ENCODE peak calls at places on chromosomes 5 and 9, in nine cellular contexts. E, M, B, N, C, U, H, L and Y are unnamed samples.

GRCh38 chr5:5026407-5026780 is 113.7 kb upstream of the ADAMTS16 start:
- DNase-seq in E (no peak), M (no peak), B (no peak), N (no peak), C (no peak), U (no peak), H (no peak), L (no peak), Y (no peak)

GRCh38 chr5:89267764-89268163 is 384.8 kb upstream of the MEF2C start:
- DNase-seq in E (no peak), M (no peak), B (no peak), N (no peak), C (no peak), U (no peak), H (no peak), L (no peak), Y (no peak)

GRCh38 chr9:83059417-83059816 is 3.5 kb downstream of the RASEF start:
- DNase-seq in E (no peak), M (no peak), B (no peak), N (no peak), C (no peak), U (no peak), H (no peak), L (no peak), Y (no peak)

GRCh38 chr5:179270581-179271300 is 74.5 kb downstream of the ADAMTS2 start:
- DNase-seq in E (peak; percentile 47), M (peak; percentile 68), B (no peak), N (no peak), C (peak; percentile 5), U (peak; percentile 78), H (no peak), L (no peak), Y (no peak)

GRCh38 chr5:1387059-1387755 is 42.3 kb upstream of the CLPTM1L start:
- DNase-seq in E (no peak), M (no peak), B (no peak), N (no peak), C (no peak), U (no peak), H (no peak), L (no peak), Y (no peak)

GRCh38 chr5:93299596-93300308 is 281.3 kb downstream of the NR2F1-AS1 start:
- DNase-seq in E (no peak), M (no peak), B (no peak), N (no peak), C (no peak), U (no peak), H (no peak), L (peak; percentile 95), Y (no peak)

GRCh38 chr9:69582544-69583297 is 89.5 kb downstream of the APBA1 start:
- DNase-seq in E (no peak), M (no peak), B (no peak), N (no peak), C (no peak), U (no peak), H (no peak), L (no peak), Y (no peak)

GRCh38 chr5:421287-421880 is 21.6 kb upstream of the EXOC3 start:
- DNase-seq in E (no peak), M (no peak), B (no peak), N (no peak), C (no peak), U (peak; percentile 77), H (no peak), L (no peak), Y (no peak)

GRCh38 chr5:73303139-73304079 is 130.4 kb downstream of the TMEM174 start:
- DNase-seq in E (no peak), M (no peak), B (no peak), N (no peak), C (no peak), U (no peak), H (no peak), L (no peak), Y (no peak)

GRCh38 chr5:757346-757930 is 27.1 kb downstream of the ZDHHC11B start:
- DNase-seq in E (no peak), M (no peak), B (no peak), N (no peak), C (no peak), U (peak; percentile 78), H (peak; percentile 51), L (no peak), Y (peak; percentile 4)

GRCh38 chr5:131825404-131826013 is 28.7 kb upstream of the FNIP1 start:
- DNase-seq in E (no peak), M (no peak), B (peak; percentile 16), N (no peak), C (no peak), U (no peak), H (peak; percentile 37), L (no peak), Y (no peak)

GRCh38 chr5:35777358-35778087 is 79.2 kb upstream of the IL7R start:
- DNase-seq in E (peak; percentile 83), M (peak; percentile 88), B (peak; percentile 67), N (peak; percentile 65), C (peak; percentile 41), U (peak; percentile 83), H (peak; percentile 38), L (peak; percentile 79), Y (peak; percentile 76)

GRCh38 chr9:135275926-135276289 is 188.4 kb downstream of the OLFM1 start:
- DNase-seq in E (no peak), M (no peak), B (no peak), N (no peak), C (no peak), U (no peak), H (no peak), L (no peak), Y (no peak)

GRCh38 chr5:142141463-142141862 is 32.9 kb downstream of the NDFIP1 start:
- DNase-seq in E (no peak), M (no peak), B (no peak), N (no peak), C (no peak), U (no peak), H (no peak), L (no peak), Y (no peak)
- TF ChIP-seq CTCF in E (peak; percentile 10), M (no peak), B (no peak), N (no peak), C (no peak), U (no peak), H (no peak), L (no peak), Y (peak; percentile 53)

GRCh38 chr9:78132688-78133033 is 101.0 kb upstream of the GNAQ start:
- DNase-seq in E (no peak), M (no peak), B (no peak), N (no peak), C (no peak), U (no peak), H (no peak), L (no peak), Y (peak; percentile 16)

GRCh38 chr9:78133751-78134150 is 102.1 kb upstream of the CEP78 start:
- DNase-seq in E (no peak), M (no peak), B (no peak), N (no peak), C (no peak), U (no peak), H (no peak), L (no peak), Y (no peak)

GRCh38 chr9:78131969-78132687 is 100.5 kb upstream of the GNAQ start:
- DNase-seq in E (no peak), M (peak; percentile 10), B (no peak), N (no peak), C (no peak), U (no peak), H (no peak), L (no peak), Y (no peak)

GRCh38 chr9:78130004-78130403 is 98.4 kb upstream of the GNAQ start:
- DNase-seq in E (no peak), M (peak; percentile 63), B (peak; percentile 2), N (no peak), C (no peak), U (no peak), H (no peak), L (no peak), Y (peak; percentile 23)

DNA sequence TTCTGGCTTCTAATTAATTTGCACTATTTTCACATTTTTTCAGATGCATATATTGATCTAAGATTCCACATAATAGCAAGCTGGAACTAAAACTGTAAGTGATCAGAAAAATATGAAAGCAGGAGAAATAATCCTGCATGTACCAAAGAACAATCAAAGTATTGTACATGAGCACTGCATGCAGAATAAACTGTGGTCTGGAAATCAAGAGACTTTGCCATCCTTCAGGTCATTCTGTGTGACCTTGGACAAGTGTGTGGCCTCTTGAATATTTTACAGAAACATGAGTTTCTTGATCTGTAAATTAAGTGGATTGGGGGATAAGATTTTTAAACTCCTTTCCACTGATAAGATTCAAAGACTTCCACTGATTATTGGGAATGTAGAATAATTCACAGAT is 99.2 kb upstream of the GNAQ start:
- DNase-seq in E (no peak), M (no peak), B (no peak), N (no peak), C (no peak), U (no peak), H (no peak), L (no peak), Y (no peak)
- TF ChIP-seq CTCF in E (no peak), M (no peak), B (no peak), N (no peak), C (no peak), U (no peak), H (no peak), L (no peak), Y (no peak)

DNA sequence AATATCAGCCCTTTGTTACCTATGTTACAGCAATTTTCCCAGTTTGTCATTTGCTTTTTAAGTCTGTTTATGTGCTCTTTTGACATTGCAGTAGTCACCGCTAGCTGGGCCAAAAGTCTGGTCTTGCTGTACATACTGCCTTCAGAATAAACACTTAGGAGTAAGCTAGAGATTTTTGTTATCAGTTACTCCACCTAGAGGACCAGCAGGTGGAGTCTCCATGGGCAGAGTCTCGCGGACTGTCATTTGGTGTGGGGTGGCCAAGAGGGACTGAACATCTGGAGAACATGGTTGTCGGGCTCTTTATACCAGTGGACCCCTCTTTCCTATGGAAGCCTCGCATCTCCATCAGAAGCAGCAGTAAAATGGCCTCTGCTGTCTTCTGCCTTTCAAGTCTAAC is 10.8 kb upstream of the MGAT1 start:
- DNase-seq in E (no peak), M (no peak), B (no peak), N (no peak), C (no peak), U (peak; percentile 56), H (no peak), L (no peak), Y (no peak)
- TF ChIP-seq CTCF in E (no peak), M (no peak), B (peak; percentile 16), N (no peak), C (no peak), U (no peak), H (peak; percentile 2), L (no peak), Y (no peak)

DNA sequence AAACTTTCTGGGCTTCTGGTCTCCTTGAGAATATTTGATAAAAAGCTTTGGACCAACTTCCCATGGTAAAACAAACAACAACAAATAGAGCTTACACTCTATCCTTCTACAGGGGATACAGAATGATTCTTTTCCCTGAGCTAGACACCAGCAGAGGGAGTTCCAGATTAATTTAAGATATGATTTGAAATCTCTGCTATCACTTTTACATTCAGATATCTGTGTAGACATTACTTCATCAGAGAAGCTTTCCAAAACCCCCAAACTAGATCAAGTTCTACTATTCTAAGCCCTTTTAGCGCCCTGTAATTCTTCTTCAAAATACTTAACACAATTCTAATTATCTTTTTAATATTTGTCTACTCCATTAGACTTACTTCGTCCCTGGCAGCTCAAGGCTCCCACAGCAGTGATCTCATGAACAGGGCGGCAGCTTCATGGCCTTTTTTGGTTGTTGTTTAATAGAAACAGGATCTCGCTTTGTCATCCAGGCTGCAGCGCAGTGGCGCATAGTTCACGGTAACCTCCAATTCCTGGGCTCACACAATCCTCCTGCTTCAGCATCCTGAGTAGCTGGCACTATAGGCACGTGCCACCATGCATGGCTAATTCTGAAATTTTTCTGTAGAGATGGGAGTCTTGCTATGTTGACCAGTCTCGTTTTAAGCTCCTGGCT is 938 bp upstream of the GALNT12 start:
- DNase-seq in E (peak; percentile 27), M (no peak), B (no peak), N (no peak), C (no peak), U (no peak), H (no peak), L (no peak), Y (no peak)
- TF ChIP-seq CTCF in E (peak; percentile 38), M (peak; percentile 24), B (no peak), N (no peak), C (no peak), U (no peak), H (no peak), L (peak; percentile 35), Y (no peak)